ENCODE peak calls at places on chromosomes 12 and 14, in nine cellular contexts. V is H9; J is cardiac muscle cell; X is HCT116; W is activated CD8-positive, alpha-beta memory T cell treated with anti-CD3 and anti-CD28 coated beads for 24 hours; F is choroid plexus epithelial cell; C is nephron progenitor cell; I is activated CD8-positive, alpha-beta T cell treated with anti-CD3 and anti-CD28 coated beads for 36 hours; A is heart left ventricle. Q is an unnamed sample.

GRCh38 chr12:11633968-11634367 is 15.5 kb upstream of the ETV6 start:
- DNase-seq in V (no peak), J (no peak), X (no peak), W (no peak), F (no peak), C (no peak), I (no peak), A (no peak), Q (no peak)

GRCh38 chr12:131347345-131347714 is 363.6 kb upstream of the SFSWAP start:
- DNase-seq in V (no peak), J (no peak), X (no peak), W (peak; percentile 44), F (no peak), C (no peak), I (no peak), A (no peak), Q (no peak)

GRCh38 chr12:51087818-51088217 is 4.4 kb upstream of the CSRNP2 start:
- DNase-seq in V (no peak), J (no peak), X (no peak), W (peak; percentile 49), F (no peak), C (no peak), I (peak; percentile 54), A (no peak), Q (no peak)

GRCh38 chr12:46219892-46220655 is 48.8 kb downstream of the SLC38A1 start:
- DNase-seq in V (no peak), J (peak; percentile 82), X (peak; percentile 68), W (peak; percentile 77), F (peak; percentile 81), C (no peak), I (peak; percentile 86), A (no peak), Q (peak; percentile 67)

GRCh38 chr12:91109148-91109564 is 2.1 kb downstream of the LUM start:
- DNase-seq in V (peak; percentile 86), J (peak; percentile 82), X (peak; percentile 27), W (peak; percentile 69), F (peak; percentile 84), C (peak; percentile 72), I (peak; percentile 76), A (peak; percentile 78), Q (peak; percentile 49)

GRCh38 chr12:124866195-124866882 is 2.7 kb upstream of the SCARB1 start:
- DNase-seq in V (no peak), J (no peak), X (no peak), W (no peak), F (no peak), C (no peak), I (no peak), A (no peak), Q (no peak)

GRCh38 chr14:105492966-105493871 is 2.2 kb downstream of the TEDC1 start:
- DNase-seq in V (peak; percentile 25), J (no peak), X (no peak), W (no peak), F (no peak), C (peak; percentile 8), I (no peak), A (peak; percentile 62), Q (no peak)

GRCh38 chr14:76312821-76313220 is 63.1 kb upstream of the ESRRB start:
- DNase-seq in V (no peak), J (no peak), X (no peak), W (no peak), F (no peak), C (no peak), I (no peak), A (no peak), Q (no peak)

GRCh38 chr12:14984036-14984435 is 11.2 kb downstream of the PDE6H start:
- DNase-seq in V (no peak), J (no peak), X (no peak), W (no peak), F (no peak), C (no peak), I (no peak), A (no peak), Q (no peak)

GRCh38 chr12:48197549-48197966 is 5.5 kb downstream of the OR10AD1 start:
- DNase-seq in V (no peak), J (peak; percentile 55), X (peak; percentile 23), W (no peak), F (peak; percentile 69), C (no peak), I (peak; percentile 44), A (no peak), Q (no peak)

GRCh38 chr12:51960890-51961289 is 9.4 kb downstream of the ACVR1B start:
- DNase-seq in V (no peak), J (no peak), X (no peak), W (no peak), F (no peak), C (no peak), I (no peak), A (no peak), Q (no peak)

GRCh38 chr12:122062832-122063690 is 15.5 kb upstream of the MLXIP start:
- DNase-seq in V (peak; percentile 77), J (peak; percentile 87), X (peak; percentile 53), W (no peak), F (peak; percentile 77), C (peak; percentile 45), I (no peak), A (no peak), Q (no peak)

GRCh38 chr12:112252184-112252583 is 126.8 kb downstream of the TRAFD1 start:
- DNase-seq in V (no peak), J (peak; percentile 44), X (no peak), W (no peak), F (peak; percentile 74), C (no peak), I (no peak), A (no peak), Q (no peak)

GRCh38 chr14:45787167-45787566 is 534.2 kb upstream of the MIS18BP1 start:
- DNase-seq in V (no peak), J (no peak), X (peak; percentile 4), W (no peak), F (peak; percentile 2), C (no peak), I (no peak), A (no peak), Q (no peak)

GRCh38 chr12:24592048-24592447 is 356.9 kb downstream of the BCAT1 start:
- DNase-seq in V (no peak), J (no peak), X (no peak), W (no peak), F (no peak), C (no peak), I (no peak), A (no peak), Q (no peak)

GRCh38 chr12:69987453-69988102 is 162.6 kb downstream of the MYRFL start:
- DNase-seq in V (no peak), J (peak; percentile 97), X (peak; percentile 75), W (no peak), F (peak; percentile 90), C (no peak), I (no peak), A (no peak), Q (no peak)

GRCh38 chr12:47828008-47828966 is 8.6 kb upstream of the HDAC7 start:
- DNase-seq in V (no peak), J (no peak), X (no peak), W (no peak), F (no peak), C (no peak), I (no peak), A (no peak), Q (no peak)

GRCh38 chr14:53793790-53794560 is 162.7 kb downstream of the BMP4 start:
- DNase-seq in V (no peak), J (no peak), X (no peak), W (no peak), F (no peak), C (no peak), I (no peak), A (peak; percentile 29), Q (no peak)